ENCODE peak calls at places on chromosome 15, in four cellular contexts. One of them, this sample, is unnamed.

GRCh38 chr15:51349156-51349844 is 7.8 kb downstream of the GLDN start:
- DNase-seq in cardiac muscle cell: peak; percentile 29
- DNase-seq in mammary epithelial cell: no peak
- DNase-seq in astrocyte of the spinal cord: no peak
- DNase-seq in this sample: no peak

GRCh38 chr15:81865850-81866537 is 179.8 kb downstream of the MEX3B start:
- DNase-seq in cardiac muscle cell: no peak
- DNase-seq in mammary epithelial cell: no peak
- DNase-seq in astrocyte of the spinal cord: no peak
- DNase-seq in this sample: peak; percentile 11

GRCh38 chr15:85073556-85074194 is 92.0 kb downstream of the PDE8A start:
- DNase-seq in cardiac muscle cell: no peak
- DNase-seq in mammary epithelial cell: peak; percentile 55
- DNase-seq in astrocyte of the spinal cord: no peak
- DNase-seq in this sample: no peak

GRCh38 chr15:80977627-80978036 is 12.0 kb downstream of the MESD start:
- DNase-seq in cardiac muscle cell: peak; percentile 78
- DNase-seq in mammary epithelial cell: no peak
- DNase-seq in astrocyte of the spinal cord: peak; percentile 49
- DNase-seq in this sample: peak; percentile 67

GRCh38 chr15:85795320-85795668 is 569 bp upstream of the KLHL25 start:
- DNase-seq in cardiac muscle cell: no peak
- DNase-seq in mammary epithelial cell: no peak
- DNase-seq in astrocyte of the spinal cord: no peak
- DNase-seq in this sample: no peak

GRCh38 chr15:45064386-45064785 is 41.4 kb downstream of the SORD start:
- DNase-seq in cardiac muscle cell: no peak
- DNase-seq in mammary epithelial cell: peak; percentile 24
- DNase-seq in astrocyte of the spinal cord: peak; percentile 6
- DNase-seq in this sample: no peak

GRCh38 chr15:57054351-57054750 is 135.9 kb downstream of the TCF12 start:
- DNase-seq in cardiac muscle cell: no peak
- DNase-seq in mammary epithelial cell: no peak
- DNase-seq in astrocyte of the spinal cord: no peak
- DNase-seq in this sample: no peak

GRCh38 chr15:58473720-58474119 is 41.9 kb downstream of the LIPC start:
- DNase-seq in cardiac muscle cell: no peak
- DNase-seq in mammary epithelial cell: peak; percentile 93
- DNase-seq in astrocyte of the spinal cord: peak; percentile 81
- DNase-seq in this sample: no peak

GRCh38 chr15:84108725-84109124 is 126.8 kb upstream of the GOLGA6L4 start:
- DNase-seq in cardiac muscle cell: no peak
- DNase-seq in mammary epithelial cell: no peak
- DNase-seq in astrocyte of the spinal cord: no peak
- DNase-seq in this sample: no peak

GRCh38 chr15:80934761-80935221 is 54.8 kb downstream of the MESD start:
- DNase-seq in cardiac muscle cell: peak; percentile 55
- DNase-seq in mammary epithelial cell: no peak
- DNase-seq in astrocyte of the spinal cord: peak; percentile 39
- DNase-seq in this sample: no peak

GRCh38 chr15:92930776-92931175 is 30.7 kb downstream of the CHD2 start:
- DNase-seq in cardiac muscle cell: peak; percentile 41
- DNase-seq in mammary epithelial cell: peak; percentile 69
- DNase-seq in astrocyte of the spinal cord: peak; percentile 86
- DNase-seq in this sample: no peak

GRCh38 chr15:80844011-80844732 is 65.0 kb downstream of the CEMIP start:
- DNase-seq in cardiac muscle cell: no peak
- DNase-seq in mammary epithelial cell: peak; percentile 67
- DNase-seq in astrocyte of the spinal cord: peak; percentile 25
- DNase-seq in this sample: no peak

GRCh38 chr15:76566276-76566675 is 229.7 kb downstream of the ISL2 start:
- DNase-seq in cardiac muscle cell: no peak
- DNase-seq in mammary epithelial cell: no peak
- DNase-seq in astrocyte of the spinal cord: peak; percentile 52
- DNase-seq in this sample: no peak

GRCh38 chr15:57307527-57308193 is 68.6 kb upstream of the CGNL1 start:
- DNase-seq in cardiac muscle cell: no peak
- DNase-seq in mammary epithelial cell: no peak
- DNase-seq in astrocyte of the spinal cord: no peak
- DNase-seq in this sample: no peak

GRCh38 chr15:89686522-89686921 is 4.0 kb downstream of the PEX11A start:
- DNase-seq in cardiac muscle cell: no peak
- DNase-seq in mammary epithelial cell: no peak
- DNase-seq in astrocyte of the spinal cord: no peak
- DNase-seq in this sample: no peak

GRCh38 chr15:56469484-56469883 is 4.5 kb upstream of the MNS1 start:
- DNase-seq in cardiac muscle cell: no peak
- DNase-seq in mammary epithelial cell: no peak
- DNase-seq in astrocyte of the spinal cord: no peak
- DNase-seq in this sample: no peak

GRCh38 chr15:90750186-90750585 is 33.0 kb downstream of the BLM start:
- DNase-seq in cardiac muscle cell: no peak
- DNase-seq in mammary epithelial cell: no peak
- DNase-seq in astrocyte of the spinal cord: no peak
- DNase-seq in this sample: no peak

GRCh38 chr15:59104602-59104911 is 389 bp upstream of the CCNB2 start:
- DNase-seq in cardiac muscle cell: no peak
- DNase-seq in mammary epithelial cell: no peak
- DNase-seq in astrocyte of the spinal cord: no peak
- DNase-seq in this sample: no peak

GRCh38 chr15:47663106-47663505 is 54.2 kb upstream of the SEMA6D start:
- DNase-seq in cardiac muscle cell: no peak
- DNase-seq in mammary epithelial cell: no peak
- DNase-seq in astrocyte of the spinal cord: peak; percentile 16
- DNase-seq in this sample: no peak

GRCh38 chr15:89728254-89728653 is 22.8 kb downstream of the MESP1 start:
- DNase-seq in cardiac muscle cell: no peak
- DNase-seq in mammary epithelial cell: no peak
- DNase-seq in astrocyte of the spinal cord: no peak
- DNase-seq in this sample: no peak

GRCh38 chr15:49458145-49458544 is 35.1 kb downstream of the FGF7 start:
- DNase-seq in cardiac muscle cell: no peak
- DNase-seq in mammary epithelial cell: no peak
- DNase-seq in astrocyte of the spinal cord: no peak
- DNase-seq in this sample: no peak

GRCh38 chr15:66719471-66719870 is 17.4 kb downstream of the SMAD6 start:
- DNase-seq in cardiac muscle cell: no peak
- DNase-seq in mammary epithelial cell: no peak
- DNase-seq in astrocyte of the spinal cord: no peak
- DNase-seq in this sample: no peak

GRCh38 chr15:85296615-85297402 is 83.6 kb upstream of the AKAP13 start:
- DNase-seq in cardiac muscle cell: peak; percentile 77
- DNase-seq in mammary epithelial cell: peak; percentile 74
- DNase-seq in astrocyte of the spinal cord: peak; percentile 82
- DNase-seq in this sample: peak; percentile 70

GRCh38 chr15:20345401-20345958 is 196.1 kb downstream of the GOLGA6L6 start:
- DNase-seq in cardiac muscle cell: no peak
- DNase-seq in mammary epithelial cell: no peak
- DNase-seq in astrocyte of the spinal cord: no peak
- DNase-seq in this sample: peak; percentile 30

GRCh38 chr15:81572190-81572589 is 198.2 kb upstream of the TMC3 start:
- DNase-seq in cardiac muscle cell: no peak
- DNase-seq in mammary epithelial cell: no peak
- DNase-seq in astrocyte of the spinal cord: no peak
- DNase-seq in this sample: no peak

GRCh38 chr15:56929389-56929788 is 10.9 kb downstream of the TCF12 start:
- DNase-seq in cardiac muscle cell: no peak
- DNase-seq in mammary epithelial cell: peak; percentile 29
- DNase-seq in astrocyte of the spinal cord: peak; percentile 65
- DNase-seq in this sample: no peak

GRCh38 chr15:76996526-76997401 is 1.8 kb downstream of the PSTPIP1 start:
- DNase-seq in cardiac muscle cell: no peak
- DNase-seq in mammary epithelial cell: no peak
- DNase-seq in astrocyte of the spinal cord: no peak
- DNase-seq in this sample: no peak

GRCh38 chr15:84894743-84895425 is 10.4 kb downstream of the SLC28A1 start:
- DNase-seq in cardiac muscle cell: no peak
- DNase-seq in mammary epithelial cell: no peak
- DNase-seq in astrocyte of the spinal cord: no peak
- DNase-seq in this sample: no peak

DNA sequence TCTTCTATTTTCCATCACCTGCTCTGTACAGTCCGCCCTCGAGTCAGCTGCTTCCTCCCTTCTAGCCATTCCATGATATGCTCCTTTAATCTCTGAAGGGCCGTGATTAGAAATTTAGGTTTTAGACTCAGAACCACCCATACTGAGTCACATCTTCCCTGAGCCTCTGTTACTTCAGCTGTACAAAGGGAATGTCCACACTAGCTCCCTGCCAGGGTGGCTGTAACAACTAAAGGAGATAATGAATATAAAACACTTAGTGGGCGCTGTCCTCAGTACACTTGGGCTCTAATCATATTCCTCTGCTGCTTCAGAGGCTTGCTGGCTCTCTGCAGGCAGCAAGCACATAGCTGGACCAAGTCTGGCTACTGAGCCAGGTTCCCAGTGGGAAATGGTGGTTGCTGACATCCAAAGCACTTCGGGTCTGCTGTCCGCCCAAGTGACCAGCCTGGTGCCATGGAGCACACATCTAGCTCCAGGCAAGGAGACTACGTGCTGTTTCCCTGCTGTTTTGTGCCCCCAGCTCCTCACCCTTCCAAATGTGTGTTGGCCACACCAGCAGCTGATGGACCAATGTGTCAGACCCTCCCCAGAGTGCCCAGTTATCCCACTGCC is 901 bp upstream of the CHST14 start:
- DNase-seq in cardiac muscle cell: peak; percentile 15
- DNase-seq in mammary epithelial cell: no peak
- DNase-seq in astrocyte of the spinal cord: peak; percentile 16
- DNase-seq in this sample: no peak
- H3K4me3 ChIP-seq in cardiac muscle cell: no peak overlapping the region
- H3K4me3 ChIP-seq in mammary epithelial cell: no peak overlapping the region
- H3K4me3 ChIP-seq in astrocyte of the spinal cord: no peak overlapping the region
- H3K4me3 ChIP-seq in this sample: no peak overlapping the region

GRCh38 chr15:43184407-43185160 is 619 bp upstream of the CCNDBP1 start:
- DNase-seq in cardiac muscle cell: no peak
- DNase-seq in mammary epithelial cell: no peak
- DNase-seq in astrocyte of the spinal cord: no peak
- DNase-seq in this sample: no peak
- H3K4me3 ChIP-seq in cardiac muscle cell: peak overlapping the region; percentile 58
- H3K4me3 ChIP-seq in mammary epithelial cell: peak overlapping the region; percentile 86
- H3K4me3 ChIP-seq in astrocyte of the spinal cord: peak overlapping the region; percentile 75
- H3K4me3 ChIP-seq in this sample: no peak overlapping the region

GRCh38 chr15:41627204-41627603 is 33.0 kb upstream of the MGA start:
- DNase-seq in cardiac muscle cell: no peak
- DNase-seq in mammary epithelial cell: no peak
- DNase-seq in astrocyte of the spinal cord: no peak
- DNase-seq in this sample: no peak

GRCh38 chr15:41629436-41629835 is 30.8 kb upstream of the MGA start:
- DNase-seq in cardiac muscle cell: no peak
- DNase-seq in mammary epithelial cell: no peak
- DNase-seq in astrocyte of the spinal cord: no peak
- DNase-seq in this sample: no peak

GRCh38 chr15:41631880-41632279 is 28.3 kb upstream of the MGA start:
- DNase-seq in cardiac muscle cell: no peak
- DNase-seq in mammary epithelial cell: peak; percentile 69
- DNase-seq in astrocyte of the spinal cord: no peak
- DNase-seq in this sample: no peak

GRCh38 chr15:41630616-41631218 is 29.5 kb upstream of the MGA start:
- DNase-seq in cardiac muscle cell: no peak
- DNase-seq in mammary epithelial cell: no peak
- DNase-seq in astrocyte of the spinal cord: no peak
- DNase-seq in this sample: no peak

GRCh38 chr15:41629883-41630282 is 30.3 kb upstream of the MGA start:
- DNase-seq in cardiac muscle cell: no peak
- DNase-seq in mammary epithelial cell: no peak
- DNase-seq in astrocyte of the spinal cord: no peak
- DNase-seq in this sample: no peak
- H3K4me3 ChIP-seq in cardiac muscle cell: no peak overlapping the region
- H3K4me3 ChIP-seq in mammary epithelial cell: no peak overlapping the region
- H3K4me3 ChIP-seq in astrocyte of the spinal cord: no peak overlapping the region
- H3K4me3 ChIP-seq in this sample: no peak overlapping the region

GRCh38 chr15:34461730-34462129 is 24.1 kb upstream of the GOLGA8A start:
- DNase-seq in cardiac muscle cell: no peak
- DNase-seq in mammary epithelial cell: no peak
- DNase-seq in astrocyte of the spinal cord: no peak
- DNase-seq in this sample: no peak
- H3K4me3 ChIP-seq in cardiac muscle cell: no peak overlapping the region
- H3K4me3 ChIP-seq in mammary epithelial cell: no peak overlapping the region
- H3K4me3 ChIP-seq in astrocyte of the spinal cord: no peak overlapping the region
- H3K4me3 ChIP-seq in this sample: no peak overlapping the region

DNA sequence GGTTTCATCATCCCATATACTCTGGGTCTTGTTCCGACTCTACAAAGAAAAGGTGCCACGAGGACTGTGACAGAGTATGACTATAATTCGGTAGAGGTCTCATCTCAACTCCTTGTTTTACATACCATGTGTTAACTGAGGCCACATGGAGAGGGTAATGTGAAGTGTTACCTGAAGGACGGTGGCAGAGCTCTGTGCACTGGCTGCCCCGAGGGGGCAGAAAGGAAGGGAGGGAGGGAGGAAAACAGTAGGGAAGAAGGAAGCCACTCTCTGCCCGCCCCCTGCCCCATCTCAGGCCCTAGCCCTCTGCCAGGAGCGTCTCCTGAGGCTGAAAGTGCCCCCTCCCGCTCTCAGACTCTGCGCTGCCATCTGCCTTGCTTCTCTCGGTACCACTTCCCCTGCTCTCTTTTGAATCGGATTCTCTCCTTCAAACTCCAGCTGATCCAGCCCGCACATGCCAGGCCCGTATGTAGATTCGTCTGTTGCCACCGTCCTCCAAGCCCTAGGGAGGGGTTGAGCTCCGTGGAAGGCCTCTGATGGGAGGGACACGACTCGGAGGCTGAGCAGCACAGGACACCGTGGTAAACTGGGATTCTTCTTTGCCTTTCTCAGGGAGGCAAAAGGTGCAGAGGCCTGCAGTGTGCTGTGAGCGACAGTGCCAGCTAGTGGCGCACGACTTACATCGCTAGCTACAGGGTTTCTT is 70.5 kb upstream of the ATP10A start:
- DNase-seq in cardiac muscle cell: peak; percentile 79
- DNase-seq in mammary epithelial cell: no peak
- DNase-seq in astrocyte of the spinal cord: peak; percentile 83
- DNase-seq in this sample: peak; percentile 68
- H3K4me3 ChIP-seq in cardiac muscle cell: no peak overlapping the region
- H3K4me3 ChIP-seq in mammary epithelial cell: no peak overlapping the region
- H3K4me3 ChIP-seq in astrocyte of the spinal cord: peak overlapping the region; percentile 8
- H3K4me3 ChIP-seq in this sample: no peak overlapping the region

GRCh38 chr15:36090276-36090946 is 489.0 kb upstream of the CDIN1 start:
- DNase-seq in cardiac muscle cell: no peak
- DNase-seq in mammary epithelial cell: no peak
- DNase-seq in astrocyte of the spinal cord: no peak
- DNase-seq in this sample: no peak
- H3K4me3 ChIP-seq in cardiac muscle cell: no peak overlapping the region
- H3K4me3 ChIP-seq in mammary epithelial cell: no peak overlapping the region
- H3K4me3 ChIP-seq in astrocyte of the spinal cord: no peak overlapping the region
- H3K4me3 ChIP-seq in this sample: no peak overlapping the region

DNA sequence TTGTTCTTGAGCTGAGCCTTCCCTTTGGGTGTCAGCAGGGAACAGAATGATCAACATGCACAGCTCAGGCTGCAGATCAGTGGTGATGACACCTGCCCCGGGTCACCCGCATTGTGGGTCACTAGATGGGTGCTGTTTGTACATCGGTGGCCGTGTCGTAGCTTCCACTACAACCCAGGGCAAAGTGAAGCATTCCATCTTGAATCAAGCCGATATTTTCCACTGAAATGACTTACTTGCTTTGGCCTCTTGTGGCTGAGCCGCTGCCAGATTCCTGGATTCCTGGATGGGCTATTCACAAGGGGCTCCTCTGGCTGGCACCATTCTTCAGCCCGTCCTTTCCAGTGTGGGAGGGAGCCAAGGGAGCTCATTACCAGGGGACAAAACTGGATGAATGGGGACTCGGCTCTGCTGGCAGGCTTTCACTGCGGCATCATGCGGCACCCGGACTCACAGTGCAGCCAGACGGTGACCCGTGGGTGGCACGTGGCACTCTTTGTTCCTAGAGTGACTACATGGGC is 65.6 kb downstream of the SLCO3A1 start:
- DNase-seq in cardiac muscle cell: no peak
- DNase-seq in mammary epithelial cell: no peak
- DNase-seq in astrocyte of the spinal cord: peak; percentile 18
- DNase-seq in this sample: no peak
- H3K4me3 ChIP-seq in cardiac muscle cell: no peak overlapping the region
- H3K4me3 ChIP-seq in mammary epithelial cell: no peak overlapping the region
- H3K4me3 ChIP-seq in astrocyte of the spinal cord: no peak overlapping the region
- H3K4me3 ChIP-seq in this sample: no peak overlapping the region

This sample was measured in lung.